ENCODE peak calls at places on chromosomes 11 and 22, in ten cellular contexts. T, Z, A, C, H, R, P, E, Q and I are unnamed samples.

GRCh38 chr11:121109916-121110656 is 9.0 kb downstream of the TECTA start:
- DNase-seq in T (no peak), Z (no peak), A (no peak), C (no peak), H (no peak), R (no peak), P (no peak), E (no peak), Q (no peak), I (no peak)

GRCh38 chr11:75233688-75234295 is 6.8 kb upstream of the TPBGL start:
- DNase-seq in T (no peak), Z (peak), A (no peak), C (peak), H (peak), R (no peak), P (peak), E (no peak), Q (peak), I (peak)

GRCh38 chr11:57704932-57705331 is 7.1 kb downstream of the MED19 start:
- DNase-seq in T (no peak), Z (no peak), A (no peak), C (no peak), H (no peak), R (no peak), P (no peak), E (no peak), Q (no peak), I (no peak)

GRCh38 chr11:7512525-7513209 is 1.1 kb upstream of the PPFIBP2 start:
- DNase-seq in T (peak), Z (peak), A (peak), C (peak), H (no peak), R (peak), P (peak), E (peak), Q (peak), I (peak)

GRCh38 chr11:45100338-45100737 is 46.1 kb upstream of the PRDM11 start:
- DNase-seq in T (no peak), Z (peak), A (no peak), C (no peak), H (peak), R (peak), P (peak), E (no peak), Q (no peak), I (peak)

GRCh38 chr11:25902476-25902875 is 429.5 kb upstream of the ANO3 start:
- DNase-seq in T (no peak), Z (no peak), A (no peak), C (no peak), H (no peak), R (no peak), P (no peak), E (no peak), Q (no peak), I (no peak)

GRCh38 chr11:8794677-8795103 is 112.1 kb downstream of the RPL27A start:
- DNase-seq in T (no peak), Z (peak), A (no peak), C (peak), H (peak), R (no peak), P (no peak), E (no peak), Q (no peak), I (no peak)

GRCh38 chr11:30454108-30454507 is 131.2 kb downstream of the ARL14EP start:
- DNase-seq in T (no peak), Z (no peak), A (no peak), C (no peak), H (no peak), R (no peak), P (no peak), E (no peak), Q (peak), I (no peak)

GRCh38 chr11:120068114-120068573 is 69.8 kb downstream of the TRIM29 start:
- DNase-seq in T (no peak), Z (peak), A (no peak), C (no peak), H (no peak), R (no peak), P (peak), E (peak), Q (no peak), I (no peak)

GRCh38 chr11:35932121-35932520 is 11.7 kb upstream of the LDLRAD3 start:
- DNase-seq in T (no peak), Z (no peak), A (no peak), C (no peak), H (no peak), R (no peak), P (no peak), E (no peak), Q (no peak), I (no peak)

GRCh38 chr11:27329867-27330632 is 33.0 kb downstream of the CCDC34 start:
- DNase-seq in T (no peak), Z (no peak), A (no peak), C (no peak), H (no peak), R (no peak), P (no peak), E (no peak), Q (no peak), I (no peak)

GRCh38 chr11:43747130-43747802 is 66.7 kb downstream of the HSD17B12 start:
- DNase-seq in T (no peak), Z (no peak), A (no peak), C (peak), H (no peak), R (no peak), P (peak), E (no peak), Q (no peak), I (no peak)

GRCh38 chr11:131033151-131033651 is 116.9 kb upstream of the SNX19 start:
- DNase-seq in T (no peak), Z (no peak), A (no peak), C (no peak), H (peak), R (peak), P (peak), E (no peak), Q (no peak), I (no peak)

GRCh38 chr22:26887456-26887855 is 230.1 kb downstream of the MIAT start:
- DNase-seq in T (no peak), Z (no peak), A (no peak), C (peak), H (peak), R (no peak), P (no peak), E (no peak), Q (no peak), I (no peak)

GRCh38 chr11:112016765-112017356 is 8.3 kb upstream of the DLAT start:
- DNase-seq in T (no peak), Z (no peak), A (no peak), C (no peak), H (no peak), R (no peak), P (peak), E (no peak), Q (no peak), I (peak)

GRCh38 chr11:44814881-44815592 is 88.3 kb downstream of the TSPAN18 start:
- DNase-seq in T (no peak), Z (no peak), A (no peak), C (no peak), H (no peak), R (no peak), P (peak), E (no peak), Q (no peak), I (no peak)

GRCh38 chr11:126329644-126330200 is 25.8 kb upstream of the ST3GAL4 start:
- DNase-seq in T (no peak), Z (no peak), A (no peak), C (no peak), H (no peak), R (no peak), P (no peak), E (no peak), Q (no peak), I (no peak)

GRCh38 chr11:92866679-92867282 is 102.7 kb upstream of the MTNR1B start:
- DNase-seq in T (no peak), Z (no peak), A (no peak), C (no peak), H (no peak), R (peak), P (no peak), E (no peak), Q (no peak), I (peak)

GRCh38 chr11:65502274-65502851 is 3.5 kb downstream of the MALAT1 start:
- DNase-seq in T (no peak), Z (peak), A (no peak), C (no peak), H (peak), R (no peak), P (peak), E (no peak), Q (no peak), I (no peak)

GRCh38 chr11:108508653-108509593 is 10.7 kb upstream of the POGLUT3 start:
- DNase-seq in T (no peak), Z (no peak), A (no peak), C (no peak), H (no peak), R (no peak), P (no peak), E (no peak), Q (no peak), I (no peak)

GRCh38 chr11:44573333-44573732 is 7.9 kb downstream of the CD82 start:
- DNase-seq in T (no peak), Z (no peak), A (no peak), C (no peak), H (no peak), R (no peak), P (no peak), E (no peak), Q (no peak), I (no peak)

GRCh38 chr11:67266424-67267187 is at the start of gene GRK2:
- DNase-seq in T (no peak), Z (peak), A (no peak), C (peak), H (peak), R (peak), P (peak), E (peak), Q (peak), I (no peak)

GRCh38 chr22:19723990-19724827 is 870 bp downstream of the GP1BB start:
- DNase-seq in T (no peak), Z (no peak), A (no peak), C (peak), H (peak), R (no peak), P (peak), E (no peak), Q (peak), I (no peak)

GRCh38 chr22:38921126-38921525 is 36.3 kb upstream of the APOBEC3A start:
- DNase-seq in T (no peak), Z (peak), A (no peak), C (no peak), H (no peak), R (peak), P (no peak), E (no peak), Q (no peak), I (peak)

GRCh38 chr11:73578786-73579185 is 19.1 kb downstream of the FAM168A start:
- DNase-seq in T (no peak), Z (no peak), A (no peak), C (no peak), H (no peak), R (no peak), P (peak), E (no peak), Q (no peak), I (no peak)

GRCh38 chr11:64281957-64282770 is 2.3 kb downstream of the BAD start:
- DNase-seq in T (no peak), Z (no peak), A (no peak), C (no peak), H (no peak), R (no peak), P (no peak), E (no peak), Q (no peak), I (no peak)

GRCh38 chr11:64284962-64285884 is at the start of gene GPR137:
- DNase-seq in T (peak), Z (peak), A (no peak), C (peak), H (peak), R (peak), P (peak), E (peak), Q (peak), I (peak)

GRCh38 chr11:64285885-64286800 is 495 bp downstream of the GPR137 start:
- DNase-seq in T (no peak), Z (no peak), A (no peak), C (no peak), H (peak), R (peak), P (peak), E (no peak), Q (peak), I (no peak)

GRCh38 chr11:64284048-64284961 is at the start of gene BAD:
- DNase-seq in T (peak), Z (peak), A (peak), C (peak), H (peak), R (peak), P (peak), E (peak), Q (peak), I (peak)

DNA sequence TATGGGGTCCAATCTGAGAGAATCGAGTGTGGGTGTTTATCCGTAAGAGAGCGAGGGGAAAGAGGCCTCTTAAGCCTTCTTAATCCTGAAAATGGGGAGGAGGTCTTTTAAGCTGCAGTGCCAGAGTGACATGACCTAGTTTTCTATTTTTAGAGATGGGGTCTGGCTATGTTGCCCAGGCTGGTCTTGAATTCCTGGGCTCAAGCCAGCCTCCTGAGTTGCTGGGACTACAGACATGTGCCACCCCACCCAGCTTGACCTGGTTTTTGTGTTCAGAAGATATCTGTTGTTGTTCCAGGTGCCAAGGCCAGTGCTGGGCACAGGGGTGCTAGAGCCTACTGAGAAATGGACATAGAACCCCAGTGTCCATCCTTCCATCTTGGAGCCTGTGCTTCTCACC is 1.4 kb downstream of the BAD start:
- DNase-seq in T (no peak), Z (no peak), A (no peak), C (no peak), H (no peak), R (peak), P (no peak), E (no peak), Q (no peak), I (no peak)
- H3K4me3 ChIP-seq in T (peak), Z (no peak), A (peak), C (no peak), H (no peak), R (no peak), P (no peak), E (no peak), Q (no peak), I (no peak)

DNA sequence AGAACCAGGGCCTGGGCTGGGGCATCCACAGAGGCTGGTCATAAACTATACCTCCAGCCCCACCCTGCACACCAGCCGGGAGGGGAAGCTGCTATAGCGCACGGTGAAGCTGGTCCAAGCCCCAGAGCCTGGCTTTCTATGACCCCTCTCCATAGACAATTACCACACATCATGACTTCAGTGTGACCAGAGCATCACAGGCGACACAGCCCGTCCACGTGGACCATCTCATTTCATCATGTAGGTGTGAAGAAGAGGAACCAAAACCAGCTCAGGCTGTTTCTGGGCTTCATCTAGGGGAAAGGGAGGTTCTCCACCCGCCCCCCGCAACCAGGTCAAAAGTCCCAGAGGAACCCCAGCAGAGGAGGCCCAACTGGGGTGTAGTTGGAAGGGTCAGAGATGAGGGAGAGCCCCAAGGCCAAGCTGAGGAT is 3.0 kb downstream of the CXCR5 start:
- DNase-seq in T (no peak), Z (peak), A (no peak), C (no peak), H (no peak), R (no peak), P (no peak), E (no peak), Q (peak), I (no peak)
- H3K4me3 ChIP-seq in T (no peak), Z (no peak), A (peak), C (no peak), H (no peak), R (no peak), P (no peak), E (peak), Q (no peak), I (no peak)

GRCh38 chr11:118202599-118203422 is 22.0 kb downstream of the JAML start:
- DNase-seq in T (no peak), Z (peak), A (no peak), C (no peak), H (no peak), R (no peak), P (no peak), E (no peak), Q (no peak), I (no peak)
- H3K4me3 ChIP-seq in T (no peak), Z (no peak), A (no peak), C (no peak), H (no peak), R (no peak), P (no peak), E (no peak), Q (no peak), I (no peak)

GRCh38 chr11:79439430-79439892 is 1.4 kb downstream of the TENM4 start:
- DNase-seq in T (no peak), Z (no peak), A (no peak), C (no peak), H (no peak), R (no peak), P (no peak), E (no peak), Q (no peak), I (no peak)

GRCh38 chr11:79438631-79439429 is 2.0 kb downstream of the TENM4 start:
- DNase-seq in T (no peak), Z (peak), A (no peak), C (peak), H (no peak), R (no peak), P (no peak), E (no peak), Q (no peak), I (no peak)

GRCh38 chr11:79437981-79438630 is 2.7 kb downstream of the TENM4 start:
- DNase-seq in T (no peak), Z (no peak), A (no peak), C (peak), H (no peak), R (peak), P (no peak), E (peak), Q (no peak), I (no peak)

GRCh38 chr11:79436911-79437273 is 3.9 kb downstream of the TENM4 start:
- DNase-seq in T (no peak), Z (no peak), A (no peak), C (no peak), H (no peak), R (no peak), P (no peak), E (no peak), Q (no peak), I (no peak)

GRCh38 chr11:79437274-79437980 is 3.4 kb downstream of the TENM4 start:
- DNase-seq in T (peak), Z (peak), A (peak), C (peak), H (no peak), R (peak), P (no peak), E (peak), Q (no peak), I (peak)
- H3K4me3 ChIP-seq in T (peak), Z (peak), A (peak), C (peak), H (peak), R (peak), P (no peak), E (peak), Q (no peak), I (peak)

DNA sequence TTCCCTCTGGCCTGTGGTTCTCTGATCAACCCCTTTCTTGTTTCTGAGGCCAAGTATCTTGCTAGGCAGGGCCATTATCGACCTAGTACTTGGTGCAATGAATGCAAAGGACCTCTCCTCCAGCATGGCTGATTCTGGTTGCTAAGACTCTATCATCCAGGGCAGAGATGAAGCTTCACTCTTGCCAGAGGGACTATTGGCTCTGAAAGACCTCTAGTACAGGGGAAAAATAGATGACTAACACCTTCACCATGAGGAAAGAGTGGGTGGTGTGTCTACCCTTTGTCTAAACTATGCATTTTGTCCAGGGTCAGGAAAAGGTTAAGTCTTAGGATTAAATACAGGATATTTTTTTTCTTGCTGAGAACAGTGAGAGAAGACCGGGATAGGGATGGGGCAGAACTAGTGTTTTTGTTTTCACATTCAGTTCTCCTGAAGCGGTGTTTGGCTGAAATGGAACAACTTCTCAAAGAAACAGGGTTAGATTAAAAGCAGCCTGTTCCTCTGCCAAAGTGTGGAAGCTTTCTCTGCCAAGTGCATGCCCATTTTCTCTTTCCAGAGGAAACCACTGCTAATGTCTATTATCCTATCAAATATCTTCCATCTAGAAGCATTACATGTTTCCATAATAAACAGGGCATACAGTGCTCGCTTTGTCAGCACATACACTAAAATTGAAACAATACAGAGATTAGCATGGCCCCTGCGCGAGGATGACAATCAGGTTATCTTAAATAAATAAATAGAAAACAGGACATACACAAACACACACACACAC is 5.0 kb upstream of the MTFP1 start:
- DNase-seq in T (no peak), Z (no peak), A (no peak), C (no peak), H (peak), R (no peak), P (no peak), E (no peak), Q (no peak), I (no peak)
- H3K4me3 ChIP-seq in T (no peak), Z (no peak), A (no peak), C (no peak), H (no peak), R (no peak), P (no peak), E (no peak), Q (no peak), I (no peak)

DNA sequence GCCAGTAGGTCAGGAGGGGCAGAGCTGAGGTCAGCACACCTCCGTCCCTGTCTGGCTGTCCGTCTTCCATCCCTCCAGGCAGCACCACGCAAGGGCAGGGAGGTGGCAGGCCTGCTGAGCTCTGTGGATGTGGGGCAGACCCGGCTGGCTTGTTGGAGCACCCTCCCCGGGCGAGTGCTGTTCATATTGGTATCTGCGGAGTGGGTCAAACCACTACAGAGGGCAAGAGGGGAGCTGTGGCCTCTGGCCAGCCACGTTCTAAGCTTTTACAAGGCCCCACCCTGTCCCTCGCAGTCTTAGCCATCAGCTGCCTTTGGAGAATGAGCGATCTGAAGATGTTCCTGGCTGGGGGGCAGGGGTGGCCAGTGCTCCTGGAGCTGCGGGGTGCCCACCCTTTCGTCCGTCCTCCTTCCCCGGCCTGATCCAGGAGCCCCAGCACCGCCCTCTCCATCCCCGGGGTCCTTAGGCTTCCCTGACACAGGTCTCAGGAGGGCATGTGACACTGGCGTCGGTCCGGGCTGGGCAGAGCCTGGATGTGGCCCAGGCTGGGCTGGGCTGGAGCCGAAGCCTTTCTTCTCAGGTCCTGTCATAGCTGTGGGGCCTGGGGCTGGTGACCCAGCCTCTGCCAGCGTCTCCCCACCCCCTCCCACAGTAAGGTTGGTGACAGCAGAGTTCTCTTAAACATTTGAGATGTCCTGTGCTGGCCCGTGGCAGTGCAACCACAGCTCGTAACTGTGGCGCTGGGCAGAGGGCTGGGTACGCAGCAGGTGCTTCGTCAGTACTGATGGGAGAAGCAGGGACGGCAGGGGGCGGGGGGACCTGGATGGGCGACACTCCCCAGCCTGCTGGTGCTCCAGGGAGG is 31.7 kb upstream of the GRAMD4 start:
- DNase-seq in T (no peak), Z (peak), A (no peak), C (peak), H (no peak), R (peak), P (no peak), E (no peak), Q (peak), I (no peak)
- H3K4me3 ChIP-seq in T (no peak), Z (peak), A (no peak), C (no peak), H (no peak), R (no peak), P (no peak), E (no peak), Q (peak), I (no peak)